ENCODE peak calls at places on chromosomes 13 and 19, in seven cellular contexts. K is right lobe of liver, Z is aorta, Q is psoas muscle, Y is thoracic aorta, I is GM23248, U is lung. X is an unnamed sample.

GRCh38 chr19:47539747-47540311 is 25.0 kb upstream of the NAPA start:
- DNase-seq in Y (no peak), Q (no peak), Z (no peak), K (no peak), U (no peak), I (no peak), X (no peak)

GRCh38 chr13:70941454-70941853 is 833.2 kb upstream of the KLHL1 start:
- DNase-seq in Q (no peak), I (no peak), K (no peak), Z (no peak), Y (no peak), U (no peak), X (no peak)

GRCh38 chr13:45718063-45718462 is 15.9 kb downstream of the CBY2 start:
- DNase-seq in U (no peak), Y (no peak), Q (no peak), Z (no peak), I (peak), K (no peak), X (no peak)

GRCh38 chr13:90414691-90415596 is 932.5 kb upstream of the MIR17HG start:
- DNase-seq in Q (no peak), Y (no peak), K (no peak), I (peak), U (no peak), Z (no peak), X (no peak)

GRCh38 chr13:83065136-83065535 is 817.1 kb downstream of the SLITRK1 start:
- DNase-seq in I (peak), Z (peak), Q (peak), K (no peak), Y (peak), U (peak), X (peak)

GRCh38 chr13:60268203-60268555 is 104.5 kb upstream of the DIAPH3 start:
- DNase-seq in U (no peak), Y (no peak), K (no peak), Z (no peak), I (no peak), Q (no peak), X (no peak)

GRCh38 chr13:109154546-109154945 is 525.1 kb downstream of the MYO16 start:
- DNase-seq in Z (no peak), I (no peak), Q (no peak), Y (no peak), U (no peak), K (no peak), X (no peak)

GRCh38 chr13:101942038-101942437 is 459.8 kb downstream of the FGF14 start:
- DNase-seq in Q (no peak), K (no peak), I (peak), Z (no peak), Y (no peak), U (no peak), X (no peak)

GRCh38 chr13:97011446-97012131 is 17.3 kb upstream of the OXGR1 start:
- DNase-seq in Z (no peak), U (no peak), Q (no peak), K (no peak), Y (no peak), I (no peak), X (no peak)

GRCh38 chr19:27964165-27964564 is 1248.8 kb downstream of the UQCRFS1 start:
- DNase-seq in Y (no peak), U (no peak), Z (no peak), Q (no peak), K (no peak), I (peak), X (no peak)

GRCh38 chr19:1478934-1479707 is at the start of gene C19orf25:
- DNase-seq in I (peak), Z (peak), Q (peak), Y (peak), U (peak), K (peak), X (peak)

GRCh38 chr13:110258876-110259631 is 47.9 kb downstream of the COL4A1 start:
- DNase-seq in U (no peak), Q (no peak), Y (no peak), Z (no peak), K (no peak), I (peak), X (no peak)
- H3K27ac ChIP-seq in U (no peak), Q (no peak), Y (peak), Z (no peak), K (no peak), I (peak), X (peak)

DNA sequence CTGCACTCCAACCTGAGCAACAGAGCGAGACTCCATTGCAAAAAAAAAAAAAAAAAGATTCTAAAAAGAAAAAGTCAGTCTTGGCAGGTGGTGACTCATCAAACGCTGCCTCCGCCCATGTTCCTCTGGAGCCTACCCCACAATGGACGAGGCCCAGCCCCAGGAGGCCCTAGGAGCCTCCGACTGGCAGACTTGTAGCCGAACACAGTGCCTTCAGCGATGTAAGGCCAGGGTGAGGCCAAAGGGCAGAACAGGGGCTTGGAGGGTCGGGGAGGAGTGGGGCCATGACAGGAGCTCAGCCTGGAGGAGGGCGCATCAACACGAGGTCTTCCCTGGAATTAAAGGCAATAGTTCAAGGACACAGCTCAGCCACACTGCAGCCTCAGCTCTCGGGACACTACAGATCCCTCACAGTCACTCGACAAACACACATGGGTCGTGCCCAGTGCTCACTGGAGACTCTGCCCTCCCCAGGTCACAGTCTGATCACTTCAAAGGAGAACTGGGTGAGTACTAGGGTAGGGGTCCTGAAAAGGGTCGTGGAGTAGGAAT is 5.1 kb downstream of the USE1 start:
- DNase-seq in Z (peak), K (no peak), Y (no peak), U (no peak), I (peak), Q (peak), X (no peak)
- H3K4me3 ChIP-seq in Z (no peak), K (no peak), Y (no peak), U (no peak), I (no peak), Q (no peak), X (no peak)

DNA sequence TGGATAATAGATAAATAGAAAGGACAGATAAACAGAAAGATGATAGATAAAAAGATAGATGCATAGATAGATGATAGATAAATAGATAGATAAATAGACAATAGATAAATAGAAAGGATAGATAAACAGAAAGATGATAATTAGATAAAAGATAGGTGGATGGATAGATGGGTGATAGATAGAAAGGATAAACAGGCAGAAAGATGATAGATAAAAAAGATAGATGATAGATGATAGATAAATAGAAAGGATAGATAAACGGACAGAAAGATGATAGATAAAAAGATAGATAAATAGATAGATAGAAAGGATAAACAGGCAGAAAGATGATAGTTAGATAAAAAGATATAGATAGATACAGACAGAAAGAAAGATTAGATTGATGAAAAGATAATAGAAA is 92.3 kb upstream of the UQCRFS1 start:
- DNase-seq in Z (no peak), U (no peak), Q (no peak), I (no peak), Y (no peak), K (no peak), X (no peak)
- H3K27ac ChIP-seq in Z (no peak), U (no peak), Q (no peak), I (no peak), Y (no peak), K (no peak), X (no peak)

DNA sequence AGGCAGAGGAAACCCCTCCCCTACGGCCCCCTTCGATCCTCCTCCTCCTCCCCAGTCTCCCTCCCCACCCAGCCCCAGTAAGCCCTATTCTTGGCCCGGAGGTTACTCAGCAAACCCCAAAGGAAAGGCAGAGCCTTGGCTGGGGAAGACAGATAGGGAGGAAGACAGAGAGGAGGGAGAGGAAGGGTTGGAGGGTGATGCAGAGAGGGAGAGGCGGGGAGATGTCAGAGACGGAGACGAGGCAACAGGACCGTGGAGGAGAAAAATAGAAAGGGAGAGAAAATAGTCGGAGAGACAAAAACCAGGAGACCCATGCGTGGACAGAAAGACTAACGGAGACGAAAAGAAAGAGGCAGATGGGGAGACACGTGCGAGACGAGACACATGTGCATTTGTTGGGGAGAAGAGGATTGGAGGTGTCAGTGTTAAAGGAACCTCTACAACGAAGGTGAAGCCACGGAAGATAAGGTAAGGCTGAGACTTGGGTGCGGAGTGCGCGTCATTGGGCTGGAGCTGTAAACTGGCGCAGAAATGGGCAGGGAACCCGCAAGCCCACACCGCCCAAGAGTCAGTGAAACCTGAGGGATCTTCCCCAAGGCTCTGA is 2.9 kb downstream of the TGFB1 start:
- DNase-seq in I (peak), U (no peak), K (no peak), Y (no peak), Q (no peak), Z (no peak), X (no peak)
- H3K4me3 ChIP-seq in I (peak), U (peak), K (peak), Y (peak), Q (peak), Z (peak), X (peak)